ENCODE peak calls at places on chromosomes 3 and 15, in eight cellular contexts. One of them, this sample, is unnamed. For H3K27me3, the result is how much of the 10 kb centered on the place peaks cover.

GRCh38 chr3:170714151-170714550 is 128.3 kb upstream of the SLC7A14 start:
- DNase-seq in IMR-90: peak
- DNase-seq in ovary: no peak
- DNase-seq in tibial nerve: no peak
- DNase-seq in hepatocyte: no peak
- DNase-seq in fibroblast of lung: peak
- DNase-seq in cardiac muscle cell: no peak
- DNase-seq in neural progenitor cell: no peak
- DNase-seq in this sample: no peak

GRCh38 chr3:133276594-133276993 is 123.3 kb upstream of the BFSP2 start:
- DNase-seq in IMR-90: no peak
- DNase-seq in ovary: no peak
- DNase-seq in tibial nerve: no peak
- DNase-seq in hepatocyte: no peak
- DNase-seq in fibroblast of lung: no peak
- DNase-seq in cardiac muscle cell: no peak
- DNase-seq in neural progenitor cell: peak
- DNase-seq in this sample: no peak

GRCh38 chr3:55531266-55531665 is 44.2 kb upstream of the WNT5A start:
- DNase-seq in IMR-90: no peak
- DNase-seq in ovary: no peak
- DNase-seq in tibial nerve: no peak
- DNase-seq in hepatocyte: no peak
- DNase-seq in fibroblast of lung: no peak
- DNase-seq in cardiac muscle cell: no peak
- DNase-seq in neural progenitor cell: no peak
- DNase-seq in this sample: no peak

GRCh38 chr3:41522620-41523019 is 323.3 kb downstream of the CTNNB1 start:
- DNase-seq in IMR-90: no peak
- DNase-seq in ovary: no peak
- DNase-seq in tibial nerve: no peak
- DNase-seq in hepatocyte: no peak
- DNase-seq in fibroblast of lung: no peak
- DNase-seq in cardiac muscle cell: no peak
- DNase-seq in neural progenitor cell: no peak
- DNase-seq in this sample: no peak

GRCh38 chr3:158936530-158937113 is 134.8 kb downstream of the MFSD1 start:
- DNase-seq in IMR-90: no peak
- DNase-seq in ovary: no peak
- DNase-seq in tibial nerve: no peak
- DNase-seq in hepatocyte: peak
- DNase-seq in fibroblast of lung: no peak
- DNase-seq in cardiac muscle cell: no peak
- DNase-seq in neural progenitor cell: peak
- DNase-seq in this sample: no peak

GRCh38 chr15:78564743-78565096 is 600 bp upstream of the CHRNA5 start:
- DNase-seq in IMR-90: no peak
- DNase-seq in ovary: no peak
- DNase-seq in tibial nerve: no peak
- DNase-seq in hepatocyte: no peak
- DNase-seq in fibroblast of lung: no peak
- DNase-seq in cardiac muscle cell: no peak
- DNase-seq in neural progenitor cell: no peak
- DNase-seq in this sample: no peak

GRCh38 chr3:172260381-172260780 is 187.9 kb downstream of the GHSR start:
- DNase-seq in IMR-90: peak
- DNase-seq in ovary: no peak
- DNase-seq in tibial nerve: no peak
- DNase-seq in hepatocyte: no peak
- DNase-seq in fibroblast of lung: no peak
- DNase-seq in cardiac muscle cell: no peak
- DNase-seq in neural progenitor cell: no peak
- DNase-seq in this sample: peak

GRCh38 chr3:54826255-54826691 is 101.6 kb downstream of the LRTM1 start:
- DNase-seq in IMR-90: peak
- DNase-seq in ovary: no peak
- DNase-seq in tibial nerve: no peak
- DNase-seq in hepatocyte: no peak
- DNase-seq in fibroblast of lung: peak
- DNase-seq in cardiac muscle cell: no peak
- DNase-seq in neural progenitor cell: no peak
- DNase-seq in this sample: peak

GRCh38 chr3:188489639-188490405 is 335.9 kb downstream of the LPP start:
- DNase-seq in IMR-90: peak
- DNase-seq in ovary: no peak
- DNase-seq in tibial nerve: no peak
- DNase-seq in hepatocyte: no peak
- DNase-seq in fibroblast of lung: peak
- DNase-seq in cardiac muscle cell: no peak
- DNase-seq in neural progenitor cell: no peak
- DNase-seq in this sample: no peak

GRCh38 chr3:101567528-101568317 is 6.1 kb downstream of the TRMT10C start:
- DNase-seq in IMR-90: peak
- DNase-seq in ovary: no peak
- DNase-seq in tibial nerve: no peak
- DNase-seq in hepatocyte: no peak
- DNase-seq in fibroblast of lung: peak
- DNase-seq in cardiac muscle cell: no peak
- DNase-seq in neural progenitor cell: no peak
- DNase-seq in this sample: no peak

GRCh38 chr3:63980830-63981498 is 42.3 kb downstream of the PSMD6 start:
- DNase-seq in IMR-90: no peak
- DNase-seq in ovary: no peak
- DNase-seq in tibial nerve: no peak
- DNase-seq in hepatocyte: no peak
- DNase-seq in fibroblast of lung: no peak
- DNase-seq in cardiac muscle cell: no peak
- DNase-seq in neural progenitor cell: no peak
- DNase-seq in this sample: no peak

GRCh38 chr3:182491571-182491970 is 301.7 kb upstream of the ATP11B start:
- DNase-seq in IMR-90: no peak
- DNase-seq in ovary: no peak
- DNase-seq in tibial nerve: no peak
- DNase-seq in hepatocyte: no peak
- DNase-seq in fibroblast of lung: no peak
- DNase-seq in cardiac muscle cell: no peak
- DNase-seq in neural progenitor cell: no peak
- DNase-seq in this sample: no peak

GRCh38 chr15:52278636-52279367 is 16.8 kb downstream of the MYO5C start:
- DNase-seq in IMR-90: no peak
- DNase-seq in ovary: no peak
- DNase-seq in tibial nerve: no peak
- DNase-seq in hepatocyte: no peak
- DNase-seq in fibroblast of lung: no peak
- DNase-seq in cardiac muscle cell: no peak
- DNase-seq in neural progenitor cell: no peak
- DNase-seq in this sample: no peak

GRCh38 chr15:77075528-77075927 is 4.6 kb upstream of the TSPAN3 start:
- DNase-seq in IMR-90: no peak
- DNase-seq in ovary: no peak
- DNase-seq in tibial nerve: no peak
- DNase-seq in hepatocyte: no peak
- DNase-seq in fibroblast of lung: no peak
- DNase-seq in cardiac muscle cell: no peak
- DNase-seq in neural progenitor cell: no peak
- DNase-seq in this sample: no peak

GRCh38 chr3:149243540-149243939 is 21.9 kb upstream of the CP start:
- DNase-seq in IMR-90: no peak
- DNase-seq in ovary: no peak
- DNase-seq in tibial nerve: no peak
- DNase-seq in hepatocyte: no peak
- DNase-seq in fibroblast of lung: no peak
- DNase-seq in cardiac muscle cell: no peak
- DNase-seq in neural progenitor cell: no peak
- DNase-seq in this sample: no peak

GRCh38 chr3:67646586-67647234 is 7.7 kb downstream of the SUCLG2 start:
- DNase-seq in IMR-90: peak
- DNase-seq in ovary: no peak
- DNase-seq in tibial nerve: no peak
- DNase-seq in hepatocyte: no peak
- DNase-seq in fibroblast of lung: peak
- DNase-seq in cardiac muscle cell: no peak
- DNase-seq in neural progenitor cell: no peak
- DNase-seq in this sample: no peak

DNA sequence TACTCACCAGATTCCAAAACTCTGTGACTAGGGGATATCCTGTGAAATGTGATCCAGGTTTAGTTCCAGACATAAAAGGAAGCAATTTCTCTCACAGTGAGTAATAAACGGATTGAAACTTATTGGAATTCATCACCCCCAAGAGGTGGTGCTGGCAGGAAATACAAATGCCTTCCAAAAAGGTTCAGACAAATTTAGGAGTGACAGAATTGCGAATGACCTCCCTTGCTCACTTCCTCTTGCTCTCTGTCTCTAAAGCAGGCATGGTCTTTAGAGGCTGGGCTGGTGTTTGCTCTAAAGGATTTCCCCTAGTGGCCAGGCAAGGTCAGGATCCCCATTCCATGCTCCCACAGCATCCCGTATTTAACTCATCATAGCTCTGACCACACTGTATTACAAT is 449.4 kb upstream of the PPP2R3A start:
- DNase-seq in IMR-90: peak
- DNase-seq in ovary: no peak
- DNase-seq in tibial nerve: no peak
- DNase-seq in hepatocyte: no peak
- DNase-seq in fibroblast of lung: no peak
- DNase-seq in cardiac muscle cell: peak
- DNase-seq in neural progenitor cell: peak
- DNase-seq in this sample: peak
- TF ChIP-seq CTCF in IMR-90: peak
- TF ChIP-seq CTCF in ovary: no peak
- TF ChIP-seq CTCF in tibial nerve: no peak
- TF ChIP-seq CTCF in hepatocyte: no peak
- TF ChIP-seq CTCF in fibroblast of lung: peak
- TF ChIP-seq CTCF in cardiac muscle cell: no peak
- TF ChIP-seq CTCF in neural progenitor cell: peak
- TF ChIP-seq CTCF in this sample: peak

DNA sequence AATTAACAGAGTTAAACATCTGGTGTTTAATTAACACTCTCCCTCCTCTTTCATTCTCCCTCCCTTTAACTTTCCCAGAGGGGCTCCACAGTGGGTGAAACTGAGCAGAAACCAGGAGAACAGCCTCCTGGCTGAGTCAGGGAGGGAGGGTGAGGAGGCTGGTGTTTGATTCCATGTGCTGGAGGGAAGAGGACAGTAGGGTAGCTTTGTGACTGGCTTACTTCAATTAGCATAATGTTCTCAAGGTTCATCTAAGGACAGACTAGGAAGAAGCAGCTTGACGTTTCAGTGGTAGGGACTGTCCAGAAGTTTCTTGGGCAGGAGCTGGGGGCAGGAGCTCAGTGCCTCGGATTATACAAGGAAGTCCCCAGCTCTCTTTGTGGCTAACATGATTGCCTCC is 62.7 kb downstream of the SEMA5B start:
- DNase-seq in IMR-90: no peak
- DNase-seq in ovary: no peak
- DNase-seq in tibial nerve: no peak
- DNase-seq in hepatocyte: no peak
- DNase-seq in fibroblast of lung: no peak
- DNase-seq in cardiac muscle cell: no peak
- DNase-seq in neural progenitor cell: no peak
- DNase-seq in this sample: no peak
- H3K27me3 ChIP-seq in IMR-90: half or more
- H3K27me3 ChIP-seq in ovary: under half
- H3K27me3 ChIP-seq in tibial nerve: under half
- H3K27me3 ChIP-seq in hepatocyte: under half
- H3K27me3 ChIP-seq in fibroblast of lung: under half
- H3K27me3 ChIP-seq in cardiac muscle cell: under half
- H3K27me3 ChIP-seq in neural progenitor cell: under half
- H3K27me3 ChIP-seq in this sample: half or more

GRCh38 chr15:91098451-91098850 is 1.6 kb upstream of the SV2B start:
- DNase-seq in IMR-90: no peak
- DNase-seq in ovary: no peak
- DNase-seq in tibial nerve: no peak
- DNase-seq in hepatocyte: no peak
- DNase-seq in fibroblast of lung: no peak
- DNase-seq in cardiac muscle cell: no peak
- DNase-seq in neural progenitor cell: no peak
- DNase-seq in this sample: no peak

GRCh38 chr15:91102546-91103330 is 2.7 kb downstream of the SV2B start:
- DNase-seq in IMR-90: no peak
- DNase-seq in ovary: no peak
- DNase-seq in tibial nerve: no peak
- DNase-seq in hepatocyte: no peak
- DNase-seq in fibroblast of lung: no peak
- DNase-seq in cardiac muscle cell: no peak
- DNase-seq in neural progenitor cell: no peak
- DNase-seq in this sample: no peak

GRCh38 chr15:91099616-91100560 is at the start of gene SV2B:
- DNase-seq in IMR-90: peak
- DNase-seq in ovary: no peak
- DNase-seq in tibial nerve: no peak
- DNase-seq in hepatocyte: peak
- DNase-seq in fibroblast of lung: peak
- DNase-seq in cardiac muscle cell: peak
- DNase-seq in neural progenitor cell: peak
- DNase-seq in this sample: no peak

GRCh38 chr15:91101356-91101920 is 1.4 kb downstream of the SV2B start:
- DNase-seq in IMR-90: no peak
- DNase-seq in ovary: no peak
- DNase-seq in tibial nerve: no peak
- DNase-seq in hepatocyte: no peak
- DNase-seq in fibroblast of lung: no peak
- DNase-seq in cardiac muscle cell: no peak
- DNase-seq in neural progenitor cell: no peak
- DNase-seq in this sample: no peak

GRCh38 chr15:91100561-91101355 is 701 bp downstream of the SV2B start:
- DNase-seq in IMR-90: peak
- DNase-seq in ovary: no peak
- DNase-seq in tibial nerve: no peak
- DNase-seq in hepatocyte: no peak
- DNase-seq in fibroblast of lung: peak
- DNase-seq in cardiac muscle cell: no peak
- DNase-seq in neural progenitor cell: peak
- DNase-seq in this sample: no peak
- H3K4me3 ChIP-seq in IMR-90: peak
- H3K4me3 ChIP-seq in ovary: peak
- H3K4me3 ChIP-seq in tibial nerve: peak
- H3K4me3 ChIP-seq in hepatocyte: peak
- H3K4me3 ChIP-seq in fibroblast of lung: peak
- H3K4me3 ChIP-seq in cardiac muscle cell: peak
- H3K4me3 ChIP-seq in neural progenitor cell: peak
- H3K4me3 ChIP-seq in this sample: peak

DNA sequence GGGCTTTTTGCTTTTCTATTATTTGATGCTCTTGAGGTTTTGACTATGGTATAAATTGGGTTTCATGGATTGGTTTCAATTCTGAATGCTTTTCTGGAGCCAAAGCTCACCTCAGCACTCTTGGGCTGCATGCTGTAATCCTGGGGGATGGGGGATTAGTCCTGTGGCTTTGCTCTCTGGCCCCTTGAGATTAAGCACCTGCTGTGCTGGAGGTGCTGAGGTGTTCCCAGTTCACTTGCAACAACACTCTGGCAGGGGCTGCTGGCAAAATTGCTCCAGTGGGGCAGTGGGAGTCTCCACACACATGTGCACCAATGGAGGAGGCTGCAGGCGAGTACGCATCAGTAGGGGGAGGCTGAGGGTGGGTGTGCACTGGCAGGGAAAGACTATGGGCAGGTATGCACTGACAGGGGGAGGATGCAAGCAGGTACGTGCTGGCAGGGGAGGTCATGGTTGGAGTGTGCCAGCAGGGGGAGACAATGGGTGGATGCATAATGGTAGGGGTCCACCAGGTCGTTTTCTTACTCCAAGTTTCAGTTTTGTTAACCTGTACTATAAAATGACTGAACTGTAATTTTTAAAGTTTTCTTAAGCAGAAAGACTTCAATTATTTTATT is 489.2 kb downstream of the FGF12 start:
- DNase-seq in IMR-90: no peak
- DNase-seq in ovary: no peak
- DNase-seq in tibial nerve: no peak
- DNase-seq in hepatocyte: no peak
- DNase-seq in fibroblast of lung: no peak
- DNase-seq in cardiac muscle cell: no peak
- DNase-seq in neural progenitor cell: peak
- DNase-seq in this sample: no peak
- TF ChIP-seq CTCF in IMR-90: no peak
- TF ChIP-seq CTCF in ovary: no peak
- TF ChIP-seq CTCF in tibial nerve: no peak
- TF ChIP-seq CTCF in hepatocyte: no peak
- TF ChIP-seq CTCF in fibroblast of lung: no peak
- TF ChIP-seq CTCF in cardiac muscle cell: no peak
- TF ChIP-seq CTCF in neural progenitor cell: peak
- TF ChIP-seq CTCF in this sample: no peak